ENCODE peak calls at places on chromosomes 7 and 10, in seven cellular contexts. D, P, H, A, R, J and U are unnamed samples.

GRCh38 chr10:71844084-71844483 is 7.0 kb downstream of the PSAP start:
- DNase-seq in D (no peak), P (no peak), H (no peak), A (no peak), R (no peak), J (no peak), U (no peak)

GRCh38 chr10:116524736-116525135 is 21.0 kb upstream of the PNLIP start:
- DNase-seq in D (no peak), P (no peak), H (no peak), A (no peak), R (no peak), J (no peak), U (no peak)

GRCh38 chr10:77422491-77423338 is 214.9 kb downstream of the KCNMA1 start:
- DNase-seq in D (no peak), P (no peak), H (no peak), A (no peak), R (no peak), J (peak; percentile 43), U (no peak)

GRCh38 chr7:20113423-20114027 is 103.7 kb downstream of the MACC1 start:
- DNase-seq in D (no peak), P (no peak), H (no peak), A (no peak), R (no peak), J (no peak), U (no peak)

GRCh38 chr10:45152726-45153125 is 152.0 kb downstream of the ZNF22 start:
- DNase-seq in D (no peak), P (no peak), H (no peak), A (no peak), R (no peak), J (no peak), U (no peak)

GRCh38 chr10:88966785-88967184 is 14.2 kb upstream of the ACTA2 start:
- DNase-seq in D (no peak), P (no peak), H (peak; percentile 56), A (no peak), R (no peak), J (no peak), U (no peak)

GRCh38 chr7:87600130-87601124 is at the start of gene ABCB1:
- DNase-seq in D (no peak), P (peak; percentile 56), H (peak; percentile 31), A (peak; percentile 87), R (peak; percentile 79), J (no peak), U (peak; percentile 64)

GRCh38 chr10:6089334-6090219 is 743 bp downstream of the RBM17 start:
- DNase-seq in D (peak; percentile 58), P (no peak), H (peak; percentile 22), A (peak; percentile 86), R (peak; percentile 76), J (no peak), U (peak; percentile 50)

GRCh38 chr10:34235164-34235832 is 579.8 kb downstream of the PARD3 start:
- DNase-seq in D (peak; percentile 64), P (peak; percentile 79), H (no peak), A (no peak), R (no peak), J (peak; percentile 57), U (no peak)

DNA sequence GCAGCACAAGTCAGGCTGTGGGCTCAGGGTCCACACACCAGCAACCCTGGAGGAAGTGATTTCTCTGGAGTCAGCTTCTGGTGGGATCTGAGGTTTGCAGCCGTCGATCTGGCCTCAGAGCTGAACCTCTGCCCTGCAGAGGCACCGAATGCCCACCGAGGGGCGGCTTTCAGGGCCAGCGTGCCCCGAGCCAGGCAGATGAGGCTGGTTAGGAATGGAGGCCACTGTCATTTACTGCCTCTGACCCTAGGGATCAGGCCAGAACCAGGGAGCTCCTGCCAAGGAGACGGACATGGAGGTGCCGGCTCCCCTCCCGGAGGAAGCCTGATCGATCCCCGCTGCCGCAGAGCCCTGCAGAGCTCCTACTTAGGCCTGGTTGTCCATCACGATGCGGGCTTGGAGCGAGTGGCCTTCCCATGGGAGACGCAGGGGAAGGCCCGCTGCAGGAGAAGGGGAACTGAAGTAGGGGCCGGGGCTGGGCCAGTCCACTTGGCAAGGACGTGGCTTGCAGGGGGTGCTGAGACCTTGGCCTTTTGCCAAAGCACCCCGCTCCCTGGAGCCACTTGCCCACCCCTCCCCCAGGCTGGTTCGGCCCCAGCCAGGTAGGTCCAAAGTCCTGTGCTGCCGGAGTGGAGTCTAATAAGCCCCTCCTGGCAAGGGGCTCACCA is 19.6 kb upstream of the ELFN1 start:
- DNase-seq in D (no peak), P (no peak), H (no peak), A (no peak), R (no peak), J (no peak), U (peak; percentile 3)
- TF ChIP-seq CTCF in D (no peak), P (no peak), H (no peak), A (no peak), R (no peak), J (no peak), U (no peak)

GRCh38 chr10:118835682-118836326 is 81.0 kb upstream of the CACUL1 start:
- DNase-seq in D (peak; percentile 96), P (no peak), H (no peak), A (no peak), R (no peak), J (no peak), U (peak; percentile 22)
- TF ChIP-seq CTCF in D (peak; percentile 24), P (no peak), H (no peak), A (no peak), R (no peak), J (no peak), U (no peak)

GRCh38 chr7:157228864-157229422 is 90.2 kb downstream of the UBE3C start:
- DNase-seq in D (no peak), P (no peak), H (no peak), A (no peak), R (peak; percentile 68), J (peak; percentile 42), U (peak; percentile 19)
- TF ChIP-seq CTCF in D (peak; percentile 43), P (peak; percentile 60), H (no peak), A (no peak), R (peak; percentile 59), J (peak; percentile 74), U (peak; percentile 29)

GRCh38 chr7:95373323-95373722 is 22.9 kb downstream of the PON3 start:
- DNase-seq in D (no peak), P (no peak), H (no peak), A (no peak), R (no peak), J (no peak), U (no peak)
- TF ChIP-seq CTCF in D (no peak), P (no peak), H (no peak), A (no peak), R (peak; percentile 11), J (no peak), U (no peak)